ENCODE peak calls at places on chromosomes 13 and 19, in nine cellular contexts. L is suprapubic skin, E is transverse colon, N is upper lobe of left lung, U is stomach, P is HCT116, K is endothelial cell of umbilical vein, X is H1, H is sigmoid colon. C is an unnamed sample.

GRCh38 chr13:25738342-25738771 is 313.5 kb downstream of the SHISA2 start:
- DNase-seq in X (no peak), E (no peak), H (no peak), L (no peak), K (peak; percentile 11), U (peak; percentile 37), P (no peak), N (no peak), C (no peak)

GRCh38 chr13:40492511-40492910 is 173.9 kb downstream of the FOXO1 start:
- DNase-seq in K (no peak), E (no peak), H (peak; percentile 39), X (no peak), P (no peak), L (no peak), N (no peak), U (no peak), C (no peak)

GRCh38 chr19:11673608-11674041 is 65.1 kb downstream of the ZNF823 start:
- DNase-seq in P (no peak), K (peak; percentile 81), H (peak; percentile 82), L (no peak), X (peak; percentile 80), U (peak; percentile 69), N (peak; percentile 65), E (peak; percentile 70), C (peak; percentile 82)

GRCh38 chr19:55095260-55096060 is 19.8 kb downstream of the EPS8L1 start:
- DNase-seq in X (peak; percentile 64), L (no peak), K (no peak), P (no peak), N (no peak), U (no peak), E (no peak), H (no peak), C (no peak)

GRCh38 chr19:46579286-46579944 is 21.7 kb upstream of the CALM3 start:
- DNase-seq in E (no peak), H (no peak), K (no peak), U (no peak), P (no peak), L (no peak), N (no peak), X (peak; percentile 82), C (no peak)

GRCh38 chr19:58571575-58571947 is 1.6 kb downstream of the MZF1 start:
- DNase-seq in H (peak; percentile 54), X (no peak), L (peak; percentile 61), N (peak; percentile 15), P (no peak), K (no peak), U (no peak), E (peak; percentile 6), C (peak; percentile 73)

GRCh38 chr13:41610426-41610825 is 153.1 kb downstream of the RGCC start:
- DNase-seq in X (no peak), H (no peak), K (peak; percentile 39), P (no peak), N (peak; percentile 57), L (no peak), E (no peak), U (peak; percentile 27), C (no peak)

GRCh38 chr13:91153372-91153771 is 194.1 kb upstream of the MIR17HG start:
- DNase-seq in X (no peak), H (no peak), E (no peak), N (no peak), U (no peak), P (no peak), L (no peak), K (no peak), C (no peak)

GRCh38 chr19:16473875-16474397 is 2.2 kb upstream of the EPS15L1 start:
- DNase-seq in K (no peak), P (no peak), U (peak; percentile 55), X (no peak), N (no peak), L (no peak), E (no peak), H (no peak), C (no peak)

GRCh38 chr13:93865235-93865634 is 614.2 kb downstream of the DCT start:
- DNase-seq in X (no peak), K (no peak), N (no peak), H (no peak), U (no peak), L (no peak), P (no peak), E (no peak), C (no peak)

GRCh38 chr13:104006625-104007061 is 940.4 kb upstream of the SLC10A2 start:
- DNase-seq in N (no peak), E (no peak), U (no peak), X (no peak), H (no peak), K (no peak), L (no peak), P (no peak), C (no peak)

GRCh38 chr19:34373601-34374288 is 8.7 kb downstream of the GPI start:
- DNase-seq in K (no peak), X (no peak), L (no peak), E (no peak), P (no peak), U (no peak), N (no peak), H (no peak), C (no peak)
- TF ChIP-seq POLR2A in K (no peak), X (no peak), L (no peak), E (no peak), P (no peak), U (no peak), N (no peak), H (no peak), C (no peak)

DNA sequence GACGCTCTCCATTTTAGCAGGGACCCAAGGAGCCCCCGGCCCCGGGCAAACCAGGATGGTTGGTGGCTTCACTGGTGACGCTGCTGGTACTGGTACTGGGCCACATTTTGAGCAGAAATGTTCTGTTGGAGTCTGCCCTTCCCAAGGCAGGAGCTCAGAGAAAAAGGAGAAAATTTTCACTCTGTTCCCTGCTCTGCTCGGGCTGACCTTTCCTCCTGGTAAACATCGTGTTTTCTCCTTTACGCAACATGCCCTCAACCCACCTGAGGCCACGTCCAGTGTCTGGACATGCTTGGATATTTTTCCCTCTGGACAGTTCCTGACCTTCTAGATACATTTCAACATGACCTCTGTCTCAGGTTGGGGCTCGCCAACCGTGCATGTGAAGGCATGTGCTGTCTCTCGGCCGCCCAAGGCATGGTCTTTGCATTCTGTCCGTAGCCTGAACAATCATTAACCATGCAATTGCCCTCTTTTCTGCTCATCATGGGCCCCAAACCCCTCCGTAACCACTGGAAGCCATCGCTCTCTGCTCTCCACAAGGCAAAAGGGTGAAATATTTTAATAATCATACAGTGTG is 115.2 kb upstream of the PEG3 start:
- DNase-seq in U (no peak), K (no peak), E (no peak), P (no peak), H (no peak), N (no peak), X (no peak), L (no peak), C (no peak)
- H3K27ac ChIP-seq in U (no peak overlapping the region), K (no peak overlapping the region), E (no peak overlapping the region), P (no peak overlapping the region), H (no peak overlapping the region), N (no peak overlapping the region), X (no peak overlapping the region), L (no peak overlapping the region), C (no peak overlapping the region)

GRCh38 chr13:46753917-46754316 is 43.0 kb downstream of the ESD start:
- DNase-seq in K (no peak), N (no peak), H (no peak), U (no peak), X (no peak), E (no peak), L (no peak), P (no peak), C (no peak)

GRCh38 chr13:46754812-46755211 is 42.1 kb downstream of the ESD start:
- DNase-seq in H (no peak), K (no peak), P (no peak), X (no peak), U (no peak), N (no peak), E (no peak), L (no peak), C (no peak)

GRCh38 chr13:46749951-46750350 is 47.0 kb downstream of the ESD start:
- DNase-seq in U (no peak), H (no peak), X (no peak), N (no peak), L (no peak), K (no peak), P (no peak), E (no peak), C (no peak)

GRCh38 chr13:46753137-46753536 is 43.8 kb downstream of the ESD start:
- DNase-seq in H (no peak), U (no peak), X (no peak), N (no peak), K (no peak), E (no peak), L (no peak), P (no peak), C (no peak)

DNA sequence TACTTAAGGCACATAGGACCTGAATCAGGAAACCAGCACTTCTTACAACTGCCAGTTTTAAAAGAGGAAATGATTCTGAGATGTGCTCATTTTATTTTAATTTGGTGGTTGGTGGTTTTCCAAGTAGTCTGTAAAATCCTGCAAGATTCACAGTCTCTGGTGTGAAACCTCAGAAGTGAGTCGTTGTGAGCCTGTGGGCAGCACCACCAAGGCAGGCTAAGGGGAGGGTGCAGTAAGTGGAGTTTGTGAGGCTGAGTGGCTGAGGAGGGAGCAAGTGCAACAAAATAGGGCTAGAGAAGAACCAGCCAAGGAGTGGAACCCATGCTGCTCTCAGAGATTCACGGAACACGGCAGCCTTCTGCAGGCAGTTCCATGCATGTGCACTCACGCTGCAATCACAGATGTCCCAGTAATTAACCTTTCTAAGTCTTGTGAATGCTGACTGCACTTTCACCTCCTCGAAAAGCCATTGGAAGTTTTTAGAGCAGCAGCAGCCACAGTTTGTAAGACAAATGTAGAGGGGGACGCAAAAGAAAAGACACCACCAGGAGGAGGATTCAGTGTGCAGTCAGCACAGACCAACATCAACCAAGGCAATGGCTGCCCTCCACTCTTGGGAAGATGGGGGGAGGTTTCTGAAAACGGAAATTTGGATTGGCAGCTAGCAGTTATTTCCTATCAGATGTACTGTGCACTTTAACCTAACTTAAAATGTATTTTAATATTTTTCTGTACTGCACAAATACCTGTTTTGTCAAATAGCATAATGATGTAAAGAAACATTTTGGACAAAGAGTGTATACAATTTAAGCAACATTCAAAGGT is 44.9 kb downstream of the ESD start:
- DNase-seq in K (no peak), P (no peak), E (no peak), N (peak; percentile 26), H (no peak), U (no peak), X (no peak), L (no peak), C (peak; percentile 77)
- TF ChIP-seq POLR2AphosphoS5 in K (no peak), P (no peak), E (no peak), N (no peak), H (no peak), U (no peak), X (no peak), L (no peak), C (peak; percentile 64)

GRCh38 chr13:36163303-36163702 is 32.1 kb upstream of the DCLK1 start:
- DNase-seq in E (no peak), K (no peak), X (no peak), U (no peak), H (no peak), N (no peak), L (no peak), P (no peak), C (no peak)

GRCh38 chr13:36163809-36164308 is 32.7 kb upstream of the DCLK1 start:
- DNase-seq in N (peak; percentile 91), P (no peak), E (peak; percentile 19), L (no peak), X (no peak), H (peak; percentile 79), K (no peak), U (peak; percentile 45), C (no peak)

GRCh38 chr13:36160297-36160696 is 29.1 kb upstream of the DCLK1 start:
- DNase-seq in E (no peak), H (no peak), P (no peak), K (no peak), L (no peak), N (no peak), X (no peak), U (no peak), C (no peak)

GRCh38 chr13:36166051-36166450 is 34.9 kb upstream of the DCLK1 start:
- DNase-seq in L (no peak), H (no peak), E (no peak), K (no peak), N (no peak), X (no peak), P (no peak), U (no peak), C (no peak)
- TF ChIP-seq POLR2A in L (no peak), H (no peak), E (no peak), K (no peak), N (no peak), X (no peak), P (no peak), U (no peak), C (no peak)